ENCODE peak calls at places on chromosomes 7 and 10, in six cellular contexts. Q is fibroblast of lung, C is gastrocnemius medialis, E is lower lobe of right lung, N is RWPE2, Y is GM23338. G is an unnamed sample. For H3K4me1, the result is how much of the 10 kb centered on the place peaks cover.

GRCh38 chr7:128033246-128033645 is 2.0 kb upstream of the LRRC4 start:
- DNase-seq in Y (no peak), N (no peak), Q (no peak), E (no peak), C (no peak), G (no peak)

GRCh38 chr10:47058961-47059391 is 147.7 kb downstream of the PTPN20 start:
- DNase-seq in E (no peak), Q (no peak), Y (no peak), C (peak), N (no peak), G (no peak)

GRCh38 chr10:52213511-52213831 is 100.6 kb upstream of the DKK1 start:
- DNase-seq in Y (peak), Q (peak), E (no peak), C (peak), N (no peak), G (no peak)

GRCh38 chr10:112421731-112422130 is 25.0 kb downstream of the ZDHHC6 start:
- DNase-seq in Y (no peak), N (no peak), Q (no peak), C (no peak), E (no peak), G (no peak)

GRCh38 chr7:151275813-151276577 is 27.5 kb upstream of the SMARCD3 start:
- DNase-seq in Q (no peak), Y (peak), E (no peak), N (no peak), C (no peak), G (no peak)

GRCh38 chr10:110005716-110006115 is 2.1 kb upstream of the ADD3 start:
- DNase-seq in Y (peak), E (no peak), Q (peak), C (peak), N (no peak), G (no peak)

GRCh38 chr10:75660833-75661232 is 229.4 kb downstream of the LRMDA start:
- DNase-seq in N (no peak), C (no peak), E (no peak), Q (no peak), Y (no peak), G (no peak)

GRCh38 chr10:47450442-47450841 is 33.5 kb downstream of the ANXA8 start:
- DNase-seq in E (no peak), N (no peak), Q (no peak), C (no peak), Y (no peak), G (no peak)

GRCh38 chr7:105673367-105674188 is 92.3 kb upstream of the EFCAB10 start:
- DNase-seq in Q (no peak), Y (no peak), C (peak), E (peak), N (no peak), G (no peak)

GRCh38 chr7:3991771-3992231 is 690.3 kb upstream of the FOXK1 start:
- DNase-seq in N (no peak), Y (no peak), Q (no peak), E (no peak), C (peak), G (no peak)

GRCh38 chr7:45691155-45691656 is 117.0 kb downstream of the ADCY1 start:
- DNase-seq in N (no peak), C (no peak), E (no peak), Q (no peak), Y (no peak), G (no peak)

GRCh38 chr10:6204063-6204340 is 1.3 kb downstream of the PFKFB3 start:
- DNase-seq in Y (peak), E (peak), Q (no peak), C (no peak), N (no peak), G (no peak)

GRCh38 chr10:2214035-2214434 is 476.7 kb upstream of the ADARB2 start:
- DNase-seq in C (no peak), N (no peak), Y (no peak), E (no peak), Q (no peak), G (no peak)

GRCh38 chr10:32140403-32140802 is 84.2 kb upstream of the KIF5B start:
- DNase-seq in E (no peak), Q (no peak), Y (peak), C (no peak), N (no peak), G (no peak)

GRCh38 chr7:81231203-81231922 is 312.5 kb upstream of the SEMA3C start:
- DNase-seq in Q (no peak), C (no peak), N (no peak), Y (no peak), E (no peak), G (no peak)

GRCh38 chr10:17026686-17027485 is 102.7 kb downstream of the CUBN start:
- DNase-seq in Q (peak), E (no peak), N (no peak), C (no peak), Y (no peak), G (no peak)

GRCh38 chr7:133056370-133057238 is 25.3 kb downstream of the CHCHD3 start:
- DNase-seq in N (no peak), E (no peak), Q (no peak), C (no peak), Y (no peak), G (no peak)

GRCh38 chr7:184768-185264 is 7.6 kb upstream of the FAM20C start:
- DNase-seq in E (no peak), C (peak), Y (no peak), N (no peak), Q (peak), G (no peak)

GRCh38 chr7:107233981-107234380 is 65.2 kb downstream of the HBP1 start:
- DNase-seq in N (no peak), C (no peak), Q (no peak), Y (no peak), E (no peak), G (no peak)

GRCh38 chr10:124063736-124064135 is 29.7 kb downstream of the CHST15 start:
- DNase-seq in Q (peak), C (no peak), E (no peak), N (no peak), Y (no peak), G (no peak)

GRCh38 chr10:76558586-76558985 is 1079.0 kb downstream of the KCNMA1 start:
- DNase-seq in E (no peak), C (no peak), N (no peak), Q (peak), Y (no peak), G (no peak)

GRCh38 chr7:104296900-104297299 is 31.5 kb upstream of the LHFPL3 start:
- DNase-seq in E (no peak), C (no peak), Y (no peak), Q (no peak), N (no peak), G (no peak)

GRCh38 chr10:2839081-2839725 is 228.1 kb upstream of the PFKP start:
- DNase-seq in C (no peak), Y (peak), Q (no peak), E (peak), N (no peak), G (no peak)

GRCh38 chr7:16926283-16926682 is 44.5 kb upstream of the AGR3 start:
- DNase-seq in Q (peak), Y (peak), C (no peak), N (no peak), E (no peak), G (no peak)
- H3K4me1 ChIP-seq in Q (under half), Y (under half), C (under half), N (under half), E (under half), G (under half)

GRCh38 chr10:21264271-21264670 is 261.2 kb downstream of the SKIDA1 start:
- DNase-seq in N (no peak), Y (no peak), Q (no peak), C (no peak), E (no peak), G (no peak)
- H3K27ac ChIP-seq in N (peak), Y (no peak), Q (no peak), C (no peak), E (no peak), G (no peak)

DNA sequence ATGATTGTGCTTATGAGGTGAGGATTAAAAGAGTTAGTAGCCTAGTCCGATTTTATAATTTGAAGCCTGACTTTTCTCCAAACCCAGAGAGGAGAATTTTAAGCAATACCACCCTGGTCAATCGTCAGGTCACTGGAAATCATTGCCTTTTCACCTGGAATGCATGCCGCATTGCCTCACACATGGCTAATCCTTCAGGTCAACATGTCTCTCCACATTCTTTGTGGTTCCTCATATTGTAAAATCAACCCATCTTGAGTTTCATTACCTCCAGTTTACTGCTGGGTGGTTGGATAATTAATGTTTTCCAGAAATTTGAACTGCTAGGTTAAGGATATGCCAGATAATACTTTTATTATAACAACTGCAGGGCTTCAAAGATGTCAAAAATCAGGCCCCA is 55.6 kb upstream of the SEMA3E start:
- DNase-seq in C (no peak), N (no peak), E (no peak), Q (no peak), Y (no peak), G (no peak)
- TF ChIP-seq CTCF in C (no peak), N (no peak), E (no peak), Q (no peak), Y (no peak), G (no peak)

GRCh38 chr7:47329320-47329926 is 252.5 kb downstream of the TNS3 start:
- DNase-seq in C (no peak), Y (no peak), E (no peak), Q (no peak), N (no peak), G (no peak)
- H3K4me1 ChIP-seq in C (half or more), Y (under half), E (half or more), Q (under half), N (under half), G (under half)

GRCh38 chr7:111903797-111904196 is 302.4 kb downstream of the DOCK4 start:
- DNase-seq in Y (no peak), N (no peak), E (no peak), Q (no peak), C (no peak), G (no peak)
- H3K27ac ChIP-seq in Y (no peak), N (peak), E (no peak), Q (no peak), C (no peak), G (no peak)

G was measured in ascending aorta.